ENCODE peak calls at places on chromosomes 5 and 9, in four cellular contexts. U is iPS DF 6.9, M is fibroblast of lung, K is right cardiac atrium. X is an unnamed sample.

GRCh38 chr9:92726971-92727715 is 37.5 kb downstream of the BICD2 start:
- DNase-seq in U (no peak), M (peak; percentile 37), K (peak; percentile 77), X (no peak)

GRCh38 chr5:30505014-30505886 is 688.2 kb upstream of the CDH6 start:
- DNase-seq in U (no peak), M (peak; percentile 8), K (no peak), X (no peak)

GRCh38 chr5:157918811-157919742 is 60.1 kb upstream of the CLINT1 start:
- DNase-seq in U (no peak), M (no peak), K (no peak), X (no peak)

GRCh38 chr5:54463696-54464095 is 8.2 kb downstream of the HSPB3 start:
- DNase-seq in U (no peak), M (no peak), K (no peak), X (no peak)

GRCh38 chr9:115154969-115155534 is 37.1 kb upstream of the TNC start:
- DNase-seq in U (no peak), M (no peak), K (no peak), X (no peak)

GRCh38 chr5:34690301-34690700 is 34.2 kb downstream of the RAI14 start:
- DNase-seq in U (no peak), M (no peak), K (no peak), X (no peak)

GRCh38 chr9:90300901-90301688 is 341.5 kb downstream of the DIRAS2 start:
- DNase-seq in U (no peak), M (peak; percentile 91), K (no peak), X (no peak)

GRCh38 chr5:146007270-146007669 is 70.9 kb downstream of the SH3RF2 start:
- DNase-seq in U (no peak), M (no peak), K (no peak), X (no peak)

GRCh38 chr5:142109356-142110045 is 922 bp downstream of the NDFIP1 start:
- DNase-seq in U (no peak), M (peak; percentile 53), K (no peak), X (peak; percentile 23)

GRCh38 chr5:3118321-3118720 is 366.8 kb upstream of the IRX2 start:
- DNase-seq in U (no peak), M (no peak), K (no peak), X (no peak)
- H3K9me3 ChIP-seq in U (no peaks in the 10 kb centered on the region), M (no peaks in the 10 kb centered on the region), K (peaks cover 1% of the 10 kb centered on the region), X (no peaks in the 10 kb centered on the region)

GRCh38 chr5:4048398-4048797 is 452.8 kb downstream of the IRX1 start:
- DNase-seq in U (no peak), M (no peak), K (no peak), X (no peak)

GRCh38 chr5:4043135-4043534 is 447.5 kb downstream of the IRX1 start:
- DNase-seq in U (no peak), M (no peak), K (no peak), X (no peak)

GRCh38 chr5:4042311-4042710 is 446.7 kb downstream of the IRX1 start:
- DNase-seq in U (no peak), M (no peak), K (no peak), X (no peak)

GRCh38 chr5:4050203-4050602 is 454.6 kb downstream of the IRX1 start:
- DNase-seq in U (no peak), M (no peak), K (no peak), X (no peak)

DNA sequence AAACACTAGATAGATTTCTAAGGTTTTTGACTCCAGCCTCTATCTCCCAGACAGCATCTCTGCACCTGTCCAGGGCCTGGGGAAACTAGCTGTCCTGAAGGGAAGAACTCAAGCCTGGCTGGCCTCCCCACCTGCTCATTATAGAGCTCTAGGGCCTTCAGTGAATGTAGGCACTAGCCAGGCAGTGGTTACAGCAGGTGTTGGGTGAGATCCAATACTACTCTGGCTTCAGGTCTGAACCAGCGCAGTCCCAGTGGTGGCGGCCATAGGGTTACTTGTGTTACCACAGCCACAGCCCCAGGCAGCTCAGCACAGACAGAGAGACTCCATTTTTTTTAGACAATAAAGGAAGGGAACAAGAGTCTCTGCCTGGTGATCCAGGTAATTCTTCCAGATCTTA is 449.2 kb downstream of the IRX1 start:
- DNase-seq in U (no peak), M (no peak), K (no peak), X (no peak)
- H3K9me3 ChIP-seq in U (no peaks in the 10 kb centered on the region), M (no peaks in the 10 kb centered on the region), K (peaks cover 4% of the 10 kb centered on the region), X (no peaks in the 10 kb centered on the region)

DNA sequence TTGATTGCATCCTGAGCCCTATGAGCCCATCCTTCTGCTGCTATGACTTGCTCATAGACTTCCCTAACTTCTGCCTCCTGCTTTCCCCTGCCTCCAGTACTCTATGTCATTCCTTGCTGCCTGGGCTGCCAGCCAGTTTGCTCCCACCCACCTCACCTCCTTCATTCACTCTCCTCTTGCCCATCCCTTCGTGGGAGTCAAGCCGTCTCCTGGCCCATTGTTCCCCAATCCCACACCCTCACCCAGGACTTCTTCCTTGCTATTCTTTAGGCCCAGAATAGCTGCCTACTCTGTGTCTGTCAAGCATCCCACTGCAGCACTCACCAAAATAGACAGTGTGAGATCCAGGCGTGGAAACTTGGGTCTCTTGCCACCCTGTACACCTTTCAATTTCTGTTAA is 131.0 kb downstream of the RASGRF2 start:
- DNase-seq in U (no peak), M (no peak), K (no peak), X (no peak)
- H3K9me3 ChIP-seq in U (no peaks in the 10 kb centered on the region), M (no peaks in the 10 kb centered on the region), K (no peaks in the 10 kb centered on the region), X (no peaks in the 10 kb centered on the region)

GRCh38 chr5:66689522-66690220 is 93.5 kb downstream of the MAST4 start:
- DNase-seq in U (no peak), M (no peak), K (no peak), X (no peak)
- H3K9me3 ChIP-seq in U (no peaks in the 10 kb centered on the region), M (no peaks in the 10 kb centered on the region), K (no peaks in the 10 kb centered on the region), X (no peaks in the 10 kb centered on the region)

GRCh38 chr5:160493806-160494317 is 72.2 kb downstream of the PTTG1 start:
- DNase-seq in U (no peak), M (no peak), K (no peak), X (no peak)

GRCh38 chr5:160496334-160496733 is 74.7 kb downstream of the PTTG1 start:
- DNase-seq in U (no peak), M (no peak), K (no peak), X (no peak)

GRCh38 chr5:160500776-160501175 is 79.1 kb downstream of the PTTG1 start:
- DNase-seq in U (no peak), M (no peak), K (no peak), X (no peak)

GRCh38 chr5:160497897-160498296 is 76.2 kb downstream of the PTTG1 start:
- DNase-seq in U (no peak), M (no peak), K (no peak), X (no peak)

DNA sequence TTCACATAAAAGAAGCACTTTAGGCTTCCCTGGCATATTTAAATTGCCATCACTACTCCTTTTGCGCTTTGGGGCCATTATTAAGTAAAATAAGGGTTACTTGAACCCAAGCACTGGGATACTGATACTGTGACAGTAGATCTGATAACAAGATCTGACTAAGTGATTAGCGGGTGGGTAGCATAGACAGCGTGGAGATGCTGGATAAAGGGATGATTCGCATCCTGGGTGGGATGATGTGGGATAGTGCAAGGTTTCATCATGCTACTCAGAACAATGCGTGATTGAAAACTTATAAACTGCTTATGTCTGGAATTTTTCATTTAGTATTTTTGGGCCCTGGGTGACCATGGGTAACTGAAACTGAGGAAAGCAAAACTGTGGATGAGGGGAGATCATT is 75.1 kb downstream of the PTTG1 start:
- DNase-seq in U (no peak), M (no peak), K (no peak), X (no peak)
- H3K9me3 ChIP-seq in U (no peaks in the 10 kb centered on the region), M (no peaks in the 10 kb centered on the region), K (no peaks in the 10 kb centered on the region), X (no peaks in the 10 kb centered on the region)